ENCODE peak calls at places on chromosome 6, in four cellular contexts. J is mucosa of descending colon, V is stomach, O is psoas muscle. L is an unnamed sample. For H3K4me1, the result is how much of the 10 kb centered on the place peaks cover.

GRCh38 chr6:125888989-125889656 is 67.4 kb upstream of the HINT3 start:
- DNase-seq in O (no peak), V (no peak), J (no peak), L (no peak)

GRCh38 chr6:29864037-29864795 is 36.6 kb downstream of the HLA-G start:
- DNase-seq in V (no peak), J (no peak), O (no peak), L (no peak)

GRCh38 chr6:141700836-141701235 is 431.9 kb upstream of the GJE1 start:
- DNase-seq in V (no peak), O (no peak), J (no peak), L (no peak)

GRCh38 chr6:145044606-145045275 is 690.6 kb downstream of the EPM2A start:
- DNase-seq in V (no peak), O (no peak), J (no peak), L (no peak)

GRCh38 chr6:77034161-77034560 is 429.1 kb downstream of the HTR1B start:
- DNase-seq in J (no peak), O (no peak), V (no peak), L (no peak)

GRCh38 chr6:151291145-151292055 is 51.6 kb downstream of the AKAP12 start:
- DNase-seq in J (no peak), O (peak), V (no peak), L (no peak)

GRCh38 chr6:7590918-7591302 is 912 bp downstream of the SNRNP48 start:
- DNase-seq in O (no peak), J (no peak), V (no peak), L (no peak)

GRCh38 chr6:138647006-138647405 is 126.6 kb upstream of the CCDC28A start:
- DNase-seq in O (no peak), V (no peak), J (no peak), L (no peak)

GRCh38 chr6:12029979-12030737 is 18.0 kb downstream of the HIVEP1 start:
- DNase-seq in V (no peak), O (no peak), J (no peak), L (no peak)

GRCh38 chr6:104087765-104088164 is 772.0 kb downstream of the HACE1 start:
- DNase-seq in V (no peak), O (no peak), J (no peak), L (no peak)

GRCh38 chr6:38617856-38618255 is 21.9 kb downstream of the BTBD9 start:
- DNase-seq in V (no peak), O (no peak), J (no peak), L (no peak)

GRCh38 chr6:7165736-7166296 is 58.1 kb downstream of the RREB1 start:
- DNase-seq in O (no peak), V (no peak), J (no peak), L (no peak)

GRCh38 chr6:168603234-168603633 is 162.2 kb downstream of the SMOC2 start:
- DNase-seq in J (no peak), V (no peak), O (no peak), L (no peak)

GRCh38 chr6:33015798-33016197 is 6.4 kb upstream of the HLA-DOA start:
- DNase-seq in V (no peak), O (no peak), J (no peak), L (no peak)

GRCh38 chr6:116073765-116074450 is 13.2 kb upstream of the FRK start:
- DNase-seq in V (no peak), J (no peak), O (no peak), L (no peak)

GRCh38 chr6:126337323-126337722 is 2.6 kb upstream of the CENPW start:
- DNase-seq in O (no peak), J (no peak), V (no peak), L (no peak)

GRCh38 chr6:75830959-75831885 is 82.2 kb downstream of the MYO6 start:
- DNase-seq in V (no peak), O (no peak), J (no peak), L (no peak)

DNA sequence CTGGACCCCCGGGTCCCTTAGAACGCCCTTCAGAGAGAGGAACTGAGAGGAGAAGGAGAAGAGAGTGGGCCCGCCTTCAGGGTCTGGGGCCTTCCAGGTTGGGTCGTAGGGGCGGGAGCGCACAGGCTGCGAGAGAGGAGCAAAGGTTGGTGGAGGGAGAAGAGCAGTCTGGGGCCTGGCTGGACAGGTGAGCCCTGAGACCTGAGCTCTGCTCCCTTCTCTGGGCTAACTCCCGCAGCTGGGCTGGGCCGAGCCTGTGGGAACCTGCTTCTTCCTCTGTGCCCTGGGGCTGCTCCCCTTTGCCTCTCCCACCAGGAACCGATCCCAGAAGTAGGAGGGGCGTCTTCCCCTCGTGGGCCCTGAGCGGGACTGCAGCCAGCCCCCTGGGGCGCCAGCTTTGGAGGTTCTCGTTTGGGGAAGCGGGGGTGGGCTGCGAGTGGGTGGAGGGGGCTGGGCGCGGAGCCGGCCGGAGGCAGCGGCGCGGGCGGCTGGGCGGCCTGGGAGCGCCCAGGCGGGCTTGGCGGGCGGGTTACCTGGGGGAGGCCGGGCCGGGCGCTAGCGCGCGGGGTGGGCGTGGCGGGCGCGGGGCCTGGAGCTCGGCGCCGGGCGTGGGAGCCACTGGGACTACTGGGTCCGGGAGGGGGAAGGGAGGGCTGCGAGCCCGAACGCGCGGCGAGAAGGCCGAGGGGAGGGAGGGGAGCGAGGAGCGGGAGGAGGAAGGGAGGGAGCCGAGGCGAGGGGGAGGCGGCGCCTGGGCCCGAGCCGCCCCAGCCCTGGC is at the start of gene DDR1:
- DNase-seq in V (peak), J (peak), O (peak), L (no peak)
- H3K4me1 ChIP-seq in V (under half), J (under half), O (under half), L (half or more)

DNA sequence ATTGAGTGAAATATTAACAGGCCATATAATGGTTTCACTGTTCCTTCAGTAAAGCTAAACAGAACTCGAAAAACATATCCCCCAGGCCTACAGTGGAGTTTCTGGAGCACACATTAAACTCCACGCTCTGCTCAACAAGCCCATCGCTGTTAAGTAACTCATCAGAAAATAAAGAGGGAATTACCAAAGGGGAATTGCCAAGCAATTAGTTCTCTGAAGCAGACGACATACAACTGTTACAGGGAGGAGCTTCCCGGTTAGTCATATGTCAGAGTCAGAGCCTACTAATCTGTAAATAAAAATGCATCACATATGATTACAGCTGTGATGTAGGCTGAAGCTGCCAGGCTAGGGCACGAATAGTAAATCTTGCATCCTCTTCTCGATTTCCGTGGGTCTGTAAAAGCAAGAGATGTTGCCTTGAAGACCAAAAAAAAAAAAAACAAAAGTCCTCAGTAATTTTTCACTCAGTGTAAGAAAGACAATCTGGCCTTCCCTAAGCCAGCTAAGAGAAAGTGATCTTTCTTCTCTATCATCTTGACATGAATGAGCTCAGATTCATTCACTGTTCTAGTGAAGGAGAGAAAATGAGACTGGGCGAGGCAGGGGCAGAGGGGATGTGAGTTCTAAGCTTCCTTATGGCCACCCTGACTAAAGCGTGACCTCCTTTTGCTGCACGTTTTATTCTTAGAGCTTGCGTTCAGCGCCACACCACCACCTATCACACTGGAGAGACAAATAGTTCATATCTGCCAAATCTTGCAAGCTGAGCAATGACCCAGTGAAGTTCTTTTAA is 13.8 kb downstream of the ATXN1 start:
- DNase-seq in O (no peak), J (no peak), V (no peak), L (no peak)
- H3K4me3 ChIP-seq in O (no peak), J (no peak), V (no peak), L (no peak)

GRCh38 chr6:146300540-146300939 is 243.1 kb upstream of the RAB32 start:
- DNase-seq in O (no peak), V (no peak), J (no peak), L (no peak)
- H3K4me1 ChIP-seq in O (under half), V (under half), J (under half), L (under half)

DNA sequence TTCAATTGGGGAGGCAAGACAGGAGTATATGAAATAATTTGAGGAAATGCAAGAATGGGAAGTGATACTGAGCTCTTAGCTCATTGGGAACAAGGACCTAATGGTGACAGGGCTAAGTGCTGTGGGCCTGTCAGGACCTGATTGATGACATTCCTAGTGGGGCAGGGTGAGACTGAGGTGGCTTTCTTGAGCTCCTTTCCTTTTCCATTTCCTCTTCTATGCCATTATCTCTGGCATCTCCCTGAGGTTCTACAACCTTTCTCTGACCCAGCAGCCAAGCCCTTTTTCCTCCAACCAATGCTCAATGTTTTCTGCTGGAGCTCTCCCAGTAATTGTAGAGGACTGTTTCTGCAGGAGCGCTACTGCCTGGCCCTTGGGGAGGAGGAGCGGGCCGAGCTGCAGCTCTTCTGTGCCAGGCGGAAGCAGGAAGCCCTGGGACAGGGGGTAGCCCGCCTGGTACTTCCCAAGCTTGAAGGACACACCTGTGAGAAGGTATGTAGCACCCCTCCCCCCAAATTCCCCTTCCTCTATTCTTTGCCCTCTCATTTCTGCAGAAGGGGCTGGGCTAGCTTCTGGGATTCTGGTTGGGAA is 2.8 kb upstream of the TOMM6 start:
- DNase-seq in O (no peak), V (peak), J (no peak), L (no peak)
- H3K4me3 ChIP-seq in O (no peak), V (peak), J (no peak), L (no peak)

GRCh38 chr6:48086187-48086586 is 24.8 kb downstream of the PTCHD4 start:
- DNase-seq in O (no peak), J (no peak), V (no peak), L (no peak)
- H3K4me1 ChIP-seq in O (under half), J (under half), V (under half), L (under half)

DNA sequence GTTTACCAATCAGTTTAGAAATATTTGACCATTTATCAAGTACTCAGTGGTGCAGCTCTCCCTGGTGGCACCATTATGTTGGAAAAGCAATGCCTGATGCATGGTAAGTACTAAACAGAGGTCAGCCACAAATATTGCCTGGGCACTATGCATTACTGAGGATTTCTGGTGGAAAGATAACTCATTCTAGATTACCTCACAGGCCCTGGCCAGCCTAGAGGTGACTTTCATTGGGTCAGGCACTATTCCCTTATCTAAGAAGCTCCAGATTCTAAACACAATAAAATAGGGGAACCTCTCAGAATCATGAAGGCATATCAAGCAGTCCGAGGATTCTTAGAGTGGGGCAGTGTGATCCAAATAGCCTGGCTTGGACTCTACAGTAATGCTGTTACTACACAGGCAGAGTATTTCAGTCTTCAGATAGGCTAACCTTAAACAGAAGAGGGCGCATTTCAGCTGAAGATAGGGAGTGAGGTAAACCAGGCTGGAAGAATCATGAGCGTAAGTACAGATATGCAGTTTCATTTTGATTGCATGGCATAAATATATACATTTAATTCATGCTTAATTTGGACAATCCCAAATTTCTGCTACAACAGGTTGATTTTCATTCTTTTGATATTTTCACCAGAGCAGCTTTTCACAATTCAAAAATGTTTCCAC is 12.1 kb downstream of the LGSN start:
- DNase-seq in O (no peak), V (no peak), J (no peak), L (no peak)
- H3K4me3 ChIP-seq in O (peak), V (no peak), J (no peak), L (no peak)